ENCODE peak calls at places on chromosome 2, in five cellular contexts. V is upper lobe of right lung, J is stomach, M is keratinocyte, Q is fibroblast of the aortic adventitia. K is an unnamed sample.

GRCh38 chr2:223925106-223925505 is 20.0 kb downstream of the WDFY1 start:
- DNase-seq in J (no peak), Q (peak; percentile 75), M (no peak), V (no peak), K (no peak)

GRCh38 chr2:190382851-190383250 is 25.3 kb upstream of the MFSD6 start:
- DNase-seq in J (no peak), V (no peak), M (peak; percentile 19), Q (peak; percentile 66), K (peak; percentile 68)

GRCh38 chr2:121532347-121532766 is 1.7 kb downstream of the RNU4ATAC start:
- DNase-seq in V (no peak), M (no peak), Q (peak; percentile 28), J (no peak), K (no peak)

GRCh38 chr2:176188218-176188968 is at the start of gene HOXD1:
- DNase-seq in V (peak; percentile 90), Q (no peak), J (no peak), M (no peak), K (peak; percentile 66)

GRCh38 chr2:102357975-102358374 is 2.4 kb downstream of the IL18R1 start:
- DNase-seq in V (no peak), Q (no peak), J (no peak), M (no peak), K (peak; percentile 41)

GRCh38 chr2:165274698-165275097 is 35.5 kb downstream of the SCN2A start:
- DNase-seq in J (peak; percentile 27), V (peak; percentile 83), Q (peak; percentile 84), M (no peak), K (no peak)

GRCh38 chr2:162282765-162283425 is 35.6 kb downstream of the IFIH1 start:
- DNase-seq in V (no peak), Q (no peak), M (no peak), J (no peak), K (no peak)

GRCh38 chr2:69518836-69519235 is 81.6 kb upstream of the NFU1 start:
- DNase-seq in Q (peak; percentile 16), J (no peak), V (no peak), M (peak; percentile 95), K (no peak)

GRCh38 chr2:30108851-30109250 is 38.0 kb upstream of the YPEL5 start:
- DNase-seq in M (no peak), Q (no peak), V (no peak), J (no peak), K (no peak)

GRCh38 chr2:190506666-190507065 is 27.9 kb downstream of the NEMP2 start:
- DNase-seq in M (no peak), V (no peak), J (no peak), Q (no peak), K (no peak)

GRCh38 chr2:188870289-188870688 is 103.9 kb upstream of the COL3A1 start:
- DNase-seq in J (no peak), V (no peak), M (no peak), Q (peak; percentile 95), K (no peak)

GRCh38 chr2:233503947-233504637 is 62.5 kb downstream of the USP40 start:
- DNase-seq in M (no peak), Q (no peak), V (no peak), J (no peak), K (no peak)

GRCh38 chr2:237968048-237968862 is 1.4 kb downstream of the UBE2F start:
- DNase-seq in M (no peak), J (no peak), Q (peak; percentile 84), V (peak; percentile 62), K (peak; percentile 87)

GRCh38 chr2:107745100-107745499 is 81.6 kb upstream of the RGPD4 start:
- DNase-seq in J (no peak), Q (no peak), V (no peak), M (no peak), K (no peak)

GRCh38 chr2:187545238-187545751 is 8.9 kb downstream of the TFPI start:
- DNase-seq in J (no peak), M (no peak), Q (no peak), V (no peak), K (no peak)

GRCh38 chr2:10220045-10220444 is 82.7 kb upstream of the HPCAL1 start:
- DNase-seq in M (no peak), V (no peak), J (no peak), Q (no peak), K (no peak)

GRCh38 chr2:65315042-65315441 is 87.4 kb downstream of the ACTR2 start:
- DNase-seq in V (no peak), M (no peak), Q (no peak), J (no peak), K (no peak)

GRCh38 chr2:235551965-235552364 is 58.1 kb downstream of the AGAP1 start:
- DNase-seq in V (peak; percentile 74), Q (peak; percentile 37), M (no peak), J (peak; percentile 68), K (no peak)

GRCh38 chr2:45210466-45211195 is 201.4 kb upstream of the SIX2 start:
- DNase-seq in V (no peak), M (no peak), Q (no peak), J (no peak), K (no peak)

GRCh38 chr2:106161938-106162814 is 31.9 kb downstream of the UXS1 start:
- DNase-seq in J (peak; percentile 38), V (peak; percentile 72), Q (peak; percentile 36), M (no peak), K (no peak)

GRCh38 chr2:106165556-106165955 is 28.5 kb downstream of the UXS1 start:
- DNase-seq in J (no peak), M (no peak), Q (no peak), V (no peak), K (no peak)

GRCh38 chr2:106167067-106167466 is 27.0 kb downstream of the UXS1 start:
- DNase-seq in J (no peak), V (no peak), Q (no peak), M (no peak), K (no peak)

GRCh38 chr2:106163948-106164580 is 30.0 kb downstream of the UXS1 start:
- DNase-seq in V (no peak), J (no peak), Q (peak; percentile 34), M (no peak), K (no peak)

GRCh38 chr2:106165064-106165463 is 29.0 kb downstream of the UXS1 start:
- DNase-seq in J (no peak), M (no peak), Q (no peak), V (no peak), K (no peak)
- TF ChIP-seq CTCF in J (no peak), M (no peak), Q (no peak), V (no peak), K (no peak)

GRCh38 chr2:170461875-170462274 is 253.3 kb upstream of the SP5 start:
- DNase-seq in J (no peak), Q (no peak), V (no peak), M (no peak), K (no peak)
- TF ChIP-seq CTCF in J (no peak), Q (no peak), V (no peak), M (peak; percentile 32), K (no peak)

GRCh38 chr2:55063713-55064323 is 13.6 kb upstream of the RTN4 start:
- DNase-seq in M (no peak), V (no peak), Q (no peak), J (no peak), K (no peak)
- TF ChIP-seq CTCF in M (peak; percentile 23), V (peak; percentile 15), Q (no peak), J (no peak), K (no peak)

GRCh38 chr2:152047826-152048476 is 50.9 kb downstream of the CACNB4 start:
- DNase-seq in Q (no peak), V (no peak), J (no peak), M (no peak), K (no peak)
- TF ChIP-seq CTCF in Q (peak; percentile 19), V (peak; percentile 32), J (peak; percentile 8), M (no peak), K (peak; percentile 11)

DNA sequence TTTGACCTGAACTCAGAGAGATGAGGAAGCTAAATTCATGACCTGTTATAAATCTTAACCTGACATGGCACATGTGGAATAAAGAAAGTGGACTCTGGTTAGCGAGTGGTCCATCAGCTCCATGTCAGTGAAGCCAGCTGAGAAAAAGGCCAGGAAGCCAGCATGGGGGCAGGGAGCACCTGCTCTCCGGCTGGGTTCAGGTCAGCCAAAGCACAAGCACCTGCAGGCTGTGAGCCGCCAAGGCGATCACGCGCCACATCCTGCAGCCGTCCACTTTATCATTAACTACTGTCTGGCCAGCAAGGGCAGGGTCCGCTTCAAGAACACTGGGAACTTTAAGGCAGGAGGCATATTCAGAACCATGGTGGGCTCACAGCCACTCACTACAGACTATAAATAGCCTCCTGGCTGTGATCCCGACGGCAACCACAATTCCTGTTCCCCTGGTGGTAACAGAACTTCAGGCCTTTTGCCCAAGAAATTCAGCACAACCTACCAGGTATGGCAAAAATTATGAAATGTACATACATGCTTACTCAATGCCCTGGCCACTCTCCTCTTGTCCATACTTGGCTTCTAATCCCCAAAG is 35.5 kb downstream of the ACVR1 start:
- DNase-seq in Q (peak; percentile 56), J (peak; percentile 83), M (no peak), V (peak; percentile 77), K (no peak)
- TF ChIP-seq CTCF in Q (peak; percentile 24), J (peak; percentile 11), M (no peak), V (no peak), K (no peak)

GRCh38 chr2:41870948-41871522 is 176.8 kb upstream of the PKDCC start:
- DNase-seq in J (no peak), V (no peak), Q (peak; percentile 40), M (no peak), K (no peak)
- TF ChIP-seq CTCF in J (no peak), V (no peak), Q (peak; percentile 60), M (no peak), K (no peak)

GRCh38 chr2:62374301-62374960 is 131.6 kb downstream of the TMEM17 start:
- DNase-seq in M (no peak), J (no peak), V (no peak), Q (no peak), K (no peak)

GRCh38 chr2:62369549-62370164 is 136.3 kb downstream of the TMEM17 start:
- DNase-seq in M (no peak), J (no peak), V (no peak), Q (no peak), K (no peak)

GRCh38 chr2:62370304-62371250 is 135.4 kb downstream of the TMEM17 start:
- DNase-seq in M (no peak), J (no peak), V (no peak), Q (no peak), K (no peak)

GRCh38 chr2:62375051-62375450 is 130.9 kb downstream of the TMEM17 start:
- DNase-seq in M (no peak), J (no peak), V (no peak), Q (no peak), K (no peak)

DNA sequence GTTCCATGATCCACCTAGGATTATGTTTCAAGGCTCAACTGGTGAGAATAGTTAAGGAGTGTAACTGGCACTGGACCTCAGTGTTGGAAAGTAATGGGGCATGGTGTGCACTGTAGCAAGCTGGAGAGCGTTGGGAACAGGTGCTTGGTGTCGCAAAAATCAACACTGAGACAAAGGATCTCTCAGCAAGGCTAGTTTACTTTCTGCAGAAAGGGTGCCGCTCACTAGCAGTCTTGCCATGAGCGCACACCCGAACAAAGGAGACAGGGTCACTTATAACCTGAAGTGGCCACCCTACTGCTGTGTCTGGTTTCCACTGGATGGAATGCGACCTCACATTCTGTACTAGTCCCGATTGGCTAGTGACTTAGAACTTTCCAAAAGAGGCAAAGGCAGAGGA is 133.2 kb downstream of the TMEM17 start:
- DNase-seq in M (no peak), V (no peak), J (no peak), Q (no peak), K (no peak)
- TF ChIP-seq CTCF in M (no peak), V (no peak), J (no peak), Q (no peak), K (no peak)